ENCODE peak calls at places on chromosomes 5 and 9, in five cellular contexts. W is Peyer's patch, Z is endothelial cell of umbilical vein, R is A549, N is sigmoid colon. A is an unnamed sample.

GRCh38 chr5:179596421-179596820 is 27.1 kb downstream of the HNRNPH1 start:
- DNase-seq in W (peak; percentile 11), Z (no peak), R (no peak), N (no peak), A (no peak)

GRCh38 chr5:125655156-125655555 is 768.1 kb upstream of the GRAMD2B start:
- DNase-seq in W (no peak), Z (peak; percentile 58), R (no peak), N (no peak), A (no peak)

GRCh38 chr5:116133281-116133680 is 48.5 kb downstream of the COMMD10 start:
- DNase-seq in W (no peak), Z (no peak), R (no peak), N (no peak), A (no peak)

GRCh38 chr5:60494635-60495034 is 205.3 kb downstream of the DEPDC1B start:
- DNase-seq in W (no peak), Z (no peak), R (no peak), N (no peak), A (no peak)

GRCh38 chr5:112628219-112628618 is 109.5 kb upstream of the APC start:
- DNase-seq in W (no peak), Z (no peak), R (no peak), N (no peak), A (no peak)

GRCh38 chr9:77016526-77017504 is 2.6 kb upstream of the FOXB2 start:
- DNase-seq in W (no peak), Z (no peak), R (no peak), N (no peak), A (no peak)

GRCh38 chr9:91659529-91660294 is 236.1 kb upstream of the NFIL3 start:
- DNase-seq in W (no peak), Z (no peak), R (peak; percentile 35), N (no peak), A (no peak)

GRCh38 chr5:33261305-33261704 is 179.5 kb upstream of the TARS1 start:
- DNase-seq in W (no peak), Z (peak; percentile 64), R (no peak), N (no peak), A (no peak)

DNA sequence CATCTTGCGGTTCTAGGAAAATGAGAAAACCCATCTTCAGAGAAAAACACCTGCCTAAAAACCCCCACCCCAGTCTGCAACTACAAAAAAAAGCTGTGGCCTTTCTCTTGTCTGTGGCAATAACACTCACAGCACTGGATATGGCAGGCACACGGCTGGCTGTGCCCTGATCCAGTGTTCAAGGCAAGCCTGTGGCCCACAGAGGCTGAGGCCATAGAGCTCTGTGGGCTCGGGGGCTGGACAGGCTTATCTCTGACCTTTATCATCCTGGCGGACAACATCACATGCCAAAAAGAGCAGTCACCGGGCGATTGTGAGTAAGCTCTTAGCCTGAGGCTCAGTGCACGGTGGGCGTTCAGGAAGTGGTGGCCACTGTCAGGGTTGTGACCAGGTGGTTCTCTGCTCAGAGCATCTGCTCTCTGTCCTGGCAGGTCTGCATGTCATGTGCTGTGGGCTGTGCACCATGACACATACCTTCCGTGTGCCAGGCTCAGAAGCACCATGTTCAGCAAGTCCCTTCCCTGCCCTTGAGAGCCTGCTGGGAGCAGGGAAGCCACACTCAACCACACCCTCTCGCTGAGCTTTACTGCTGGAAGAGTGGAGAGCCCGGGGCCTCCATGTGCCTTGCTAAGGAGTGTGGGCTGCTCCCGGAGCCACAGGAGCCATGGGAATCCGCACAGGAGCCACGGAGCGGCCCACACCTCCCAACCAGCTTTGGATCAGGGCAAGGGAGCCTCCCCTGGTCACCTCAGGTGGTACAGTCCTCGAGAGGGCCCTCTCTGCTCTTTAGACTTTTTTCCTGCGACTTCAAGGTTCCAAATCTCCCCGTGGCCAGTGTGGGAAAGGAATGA is 34.6 kb upstream of the WDR38 start:
- DNase-seq in W (no peak), Z (no peak), R (no peak), N (no peak), A (no peak)
- TF ChIP-seq POLR2A in W (no peak), Z (no peak), R (no peak), N (no peak), A (no peak)

GRCh38 chr9:133917407-133917806 is 74.7 kb downstream of the VAV2 start:
- DNase-seq in W (no peak), Z (no peak), R (no peak), N (no peak), A (no peak)

GRCh38 chr9:133916159-133916541 is 76.0 kb downstream of the VAV2 start:
- DNase-seq in W (no peak), Z (no peak), R (no peak), N (no peak), A (no peak)

GRCh38 chr9:133915534-133916158 is 76.5 kb downstream of the VAV2 start:
- DNase-seq in W (no peak), Z (no peak), R (no peak), N (no peak), A (no peak)

GRCh38 chr9:133913571-133914369 is 78.4 kb downstream of the VAV2 start:
- DNase-seq in W (no peak), Z (no peak), R (no peak), N (no peak), A (no peak)

DNA sequence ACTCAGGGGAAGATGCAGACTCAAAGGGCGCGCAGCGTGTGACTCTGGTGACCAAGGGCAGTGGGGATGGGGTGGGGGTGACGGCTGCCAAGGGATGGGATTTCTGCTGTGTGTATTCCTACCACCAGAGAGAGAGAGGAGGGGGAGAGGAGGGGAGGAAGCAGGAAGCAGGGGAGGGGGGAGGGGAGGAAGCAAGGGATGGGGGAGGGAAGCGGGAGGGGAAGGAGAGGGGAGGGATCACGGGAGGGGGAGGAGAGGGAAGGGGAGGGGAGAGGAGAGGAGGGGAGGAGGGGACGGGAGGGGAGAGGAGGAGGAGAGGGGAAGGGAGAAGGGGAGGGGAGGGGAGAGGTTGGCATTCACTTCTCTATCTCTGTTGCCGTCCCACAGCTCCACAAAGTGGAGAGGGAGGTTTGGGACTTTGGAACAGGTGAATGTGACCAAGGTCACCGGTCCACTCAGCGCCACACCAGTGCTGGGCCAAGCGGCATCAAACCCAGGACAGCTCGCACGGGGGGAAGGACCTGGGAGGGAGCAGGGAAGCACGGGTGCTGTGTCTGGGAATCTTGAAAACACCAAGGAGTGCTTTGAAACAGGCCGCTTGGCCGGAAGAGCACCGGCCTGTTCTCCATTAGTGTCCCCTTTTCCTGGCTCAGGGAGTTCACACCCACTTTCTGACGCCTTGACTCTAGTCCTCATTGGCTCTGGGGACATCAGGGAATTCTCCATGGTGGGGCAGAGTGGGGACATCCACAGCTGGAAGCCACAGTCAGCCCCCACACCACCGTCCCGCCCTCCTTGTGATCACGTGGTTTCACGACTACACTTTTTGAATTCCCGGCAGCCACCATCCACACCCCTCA is 77.4 kb downstream of the VAV2 start:
- DNase-seq in W (peak; percentile 64), Z (no peak), R (no peak), N (no peak), A (no peak)
- TF ChIP-seq POLR2A in W (no peak), Z (no peak), R (no peak), N (no peak), A (no peak)

GRCh38 chr9:100426532-100427365 is at the start of gene MSANTD3:
- DNase-seq in W (peak; percentile 74), Z (peak; percentile 84), R (peak; percentile 74), N (peak; percentile 77), A (peak; percentile 85)
- TF ChIP-seq POLR2A in W (peak; percentile 15), Z (peak; percentile 59), R (peak; percentile 27), N (no peak), A (peak; percentile 83)

GRCh38 chr9:98790601-98791146 is 5.7 kb downstream of the ANKS6 start:
- DNase-seq in W (peak; percentile 42), Z (no peak), R (no peak), N (no peak), A (peak; percentile 39)

GRCh38 chr9:98787766-98788335 is 8.5 kb downstream of the ANKS6 start:
- DNase-seq in W (peak; percentile 33), Z (no peak), R (no peak), N (peak; percentile 57), A (no peak)

GRCh38 chr9:98792096-98792490 is 4.3 kb downstream of the ANKS6 start:
- DNase-seq in W (peak; percentile 38), Z (no peak), R (no peak), N (no peak), A (no peak)

GRCh38 chr9:98791147-98792095 is 4.9 kb downstream of the ANKS6 start:
- DNase-seq in W (peak; percentile 87), Z (peak; percentile 80), R (peak; percentile 77), N (peak; percentile 92), A (peak; percentile 79)

GRCh38 chr9:98789765-98790600 is 6.4 kb downstream of the ANKS6 start:
- DNase-seq in W (peak; percentile 46), Z (no peak), R (no peak), N (no peak), A (no peak)
- TF ChIP-seq POLR2A in W (no peak), Z (no peak), R (no peak), N (no peak), A (no peak)

A was measured in erythroblast.